ENCODE peak calls at places on chromosomes 1 and 21, in nine cellular contexts. M is right cardiac atrium; V is effector memory CD4-positive, alpha-beta T cell; G is heart left ventricle; O is RWPE1; A is mammary epithelial cell; W is foreskin keratinocyte; F is CD4-positive, alpha-beta T cell; C is brain microvascular endothelial cell. J is an unnamed sample.

GRCh38 chr1:218401896-218402770 is 57.0 kb downstream of the TGFB2 start:
- DNase-seq in M (no peak), V (no peak), G (no peak), O (no peak), A (no peak), W (no peak), F (no peak), C (no peak), J (peak; percentile 61)

GRCh38 chr1:1226566-1227362 is 5.0 kb downstream of the SDF4 start:
- DNase-seq in M (no peak), V (no peak), G (no peak), O (no peak), A (no peak), W (no peak), F (no peak), C (no peak), J (no peak)

GRCh38 chr1:234605983-234606730 is 3.8 kb downstream of the IRF2BP2 start:
- DNase-seq in M (peak; percentile 34), V (no peak), G (peak; percentile 64), O (no peak), A (peak; percentile 65), W (peak; percentile 54), F (peak; percentile 20), C (no peak), J (no peak)

GRCh38 chr1:186325239-186325638 is 49.8 kb downstream of the TPR start:
- DNase-seq in M (no peak), V (no peak), G (no peak), O (no peak), A (no peak), W (peak; percentile 6), F (no peak), C (peak; percentile 8), J (no peak)

GRCh38 chr1:195481293-195481692 is 1126.9 kb downstream of the KCNT2 start:
- DNase-seq in M (no peak), V (no peak), G (no peak), O (no peak), A (no peak), W (no peak), F (no peak), C (no peak), J (no peak)

GRCh38 chr1:43253876-43254275 is 15.9 kb upstream of the TMEM125 start:
- DNase-seq in M (no peak), V (no peak), G (no peak), O (no peak), A (no peak), W (no peak), F (no peak), C (no peak), J (no peak)

GRCh38 chr1:10730985-10731384 is 65.5 kb downstream of the CASZ1 start:
- DNase-seq in M (no peak), V (no peak), G (no peak), O (peak; percentile 24), A (peak; percentile 86), W (peak; percentile 92), F (no peak), C (peak; percentile 67), J (no peak)

GRCh38 chr1:27873671-27874384 is 1.5 kb downstream of the THEMIS2 start:
- DNase-seq in M (peak; percentile 38), V (no peak), G (no peak), O (no peak), A (no peak), W (no peak), F (no peak), C (no peak), J (no peak)

GRCh38 chr1:41638086-41639024 is 153.9 kb upstream of the EDN2 start:
- DNase-seq in M (no peak), V (no peak), G (no peak), O (no peak), A (no peak), W (no peak), F (no peak), C (no peak), J (no peak)

GRCh38 chr1:214901718-214902117 is 180.8 kb upstream of the KCNK2 start:
- DNase-seq in M (no peak), V (no peak), G (no peak), O (peak; percentile 74), A (peak; percentile 78), W (peak; percentile 87), F (no peak), C (peak; percentile 84), J (no peak)

GRCh38 chr1:246647113-246647512 is 77.1 kb upstream of the SCCPDH start:
- DNase-seq in M (peak; percentile 67), V (no peak), G (peak; percentile 81), O (no peak), A (no peak), W (no peak), F (no peak), C (peak; percentile 78), J (peak; percentile 6)

GRCh38 chr1:228082975-228083870 is 715 bp downstream of the ARF1 start:
- DNase-seq in M (peak; percentile 77), V (no peak), G (peak; percentile 87), O (no peak), A (no peak), W (no peak), F (peak; percentile 22), C (no peak), J (no peak)

GRCh38 chr1:24150228-24151174 is 7.6 kb upstream of the IL22RA1 start:
- DNase-seq in M (peak; percentile 88), V (peak; percentile 56), G (peak; percentile 92), O (peak; percentile 79), A (peak; percentile 88), W (peak; percentile 89), F (peak; percentile 88), C (peak; percentile 80), J (peak; percentile 20)

DNA sequence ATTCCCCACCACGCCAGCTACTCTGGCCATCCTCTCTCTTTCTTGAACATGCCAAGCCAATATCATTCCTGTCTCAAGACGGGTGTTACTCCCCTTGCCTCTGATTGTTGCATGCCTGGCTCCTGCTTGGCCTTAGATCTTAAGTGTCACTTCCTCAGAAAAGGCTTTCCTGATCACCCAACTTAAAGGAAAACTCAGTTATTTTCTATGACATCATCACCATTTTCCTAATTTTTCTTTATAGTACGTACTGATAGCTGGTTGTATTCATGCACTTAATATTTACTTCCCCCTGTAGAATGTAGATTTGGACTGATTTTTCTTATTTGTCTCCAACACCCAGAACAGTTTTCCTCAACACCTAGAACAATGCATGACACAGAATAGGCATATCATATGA is 123.8 kb upstream of the TSPAN2 start:
- DNase-seq in M (no peak), V (no peak), G (no peak), O (no peak), A (no peak), W (no peak), F (no peak), C (no peak), J (no peak)
- H3K27ac ChIP-seq in M (no peak overlapping the region), V (no peak overlapping the region), G (no peak overlapping the region), O (no peak overlapping the region), A (no peak overlapping the region), W (no peak overlapping the region), F (no peak overlapping the region), C (no peak overlapping the region), J (no peak overlapping the region)

GRCh38 chr1:158355773-158356172 is 2.1 kb downstream of the CD1E start:
- DNase-seq in M (no peak), V (no peak), G (no peak), O (no peak), A (no peak), W (no peak), F (no peak), C (no peak), J (no peak)

GRCh38 chr1:158357441-158357840 is 3.7 kb downstream of the CD1E start:
- DNase-seq in M (no peak), V (no peak), G (no peak), O (no peak), A (no peak), W (no peak), F (no peak), C (no peak), J (no peak)

GRCh38 chr1:158353333-158354038 is at the start of gene CD1E:
- DNase-seq in M (no peak), V (no peak), G (no peak), O (no peak), A (no peak), W (no peak), F (no peak), C (no peak), J (no peak)

DNA sequence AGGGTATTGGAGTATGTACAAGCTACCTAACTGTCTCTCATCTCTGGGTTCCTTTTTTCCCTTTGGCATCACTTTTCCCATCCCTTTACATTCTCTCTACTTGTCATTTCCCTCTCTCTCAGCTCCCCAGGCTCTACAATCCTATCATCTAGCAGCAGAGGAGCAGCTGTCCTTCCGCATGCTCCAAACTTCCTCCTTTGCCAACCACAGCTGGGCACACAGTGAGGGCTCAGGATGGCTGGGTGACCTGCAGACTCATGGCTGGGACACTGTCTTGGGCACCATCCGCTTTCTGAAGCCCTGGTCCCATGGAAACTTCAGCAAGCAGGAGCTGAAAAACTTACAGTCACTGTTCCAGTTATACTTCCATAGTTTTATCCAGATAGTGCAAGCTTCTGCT is 561 bp downstream of the CD1E start:
- DNase-seq in M (no peak), V (no peak), G (no peak), O (no peak), A (no peak), W (no peak), F (no peak), C (no peak), J (no peak)
- H3K27ac ChIP-seq in M (no peak overlapping the region), V (no peak overlapping the region), G (no peak overlapping the region), O (no peak overlapping the region), A (no peak overlapping the region), W (no peak overlapping the region), F (no peak overlapping the region), C (no peak overlapping the region), J (no peak overlapping the region)

DNA sequence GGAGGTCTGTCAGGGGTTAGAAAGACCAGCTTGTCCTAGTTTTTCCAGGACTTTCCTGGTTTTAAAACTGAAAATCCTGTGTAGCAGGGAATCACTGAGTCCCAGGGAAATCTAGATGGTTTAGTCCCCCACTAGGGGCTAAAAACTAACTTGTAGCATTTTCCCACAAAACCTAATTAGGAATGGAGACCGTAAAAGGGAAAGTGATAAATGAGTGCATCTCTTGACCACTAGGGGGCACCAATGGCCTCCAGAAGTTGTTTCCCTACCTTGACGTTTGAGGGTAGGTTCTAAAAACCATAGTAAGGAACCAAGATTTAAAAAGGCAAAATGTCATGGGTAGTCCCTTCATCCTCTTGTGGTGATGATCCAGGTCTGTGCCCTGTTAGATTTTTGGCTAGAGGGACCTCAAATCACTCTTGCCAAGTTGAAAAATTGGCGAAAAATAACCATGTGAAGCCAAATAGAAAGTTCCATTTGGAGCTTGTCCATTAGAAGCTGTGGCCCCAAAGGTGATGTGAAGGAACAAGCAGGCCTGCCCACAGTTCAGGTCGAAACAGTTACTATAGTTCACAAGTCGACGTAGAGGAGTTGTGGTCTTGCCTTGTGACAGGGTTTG is 24.5 kb downstream of the CLIC6 start:
- DNase-seq in M (no peak), V (no peak), G (no peak), O (peak; percentile 55), A (peak; percentile 39), W (peak; percentile 49), F (peak; percentile 20), C (peak; percentile 50), J (peak; percentile 47)
- H3K27ac ChIP-seq in M (no peak overlapping the region), V (no peak overlapping the region), G (no peak overlapping the region), O (no peak overlapping the region), A (no peak overlapping the region), W (no peak overlapping the region), F (no peak overlapping the region), C (no peak overlapping the region), J (no peak overlapping the region)

DNA sequence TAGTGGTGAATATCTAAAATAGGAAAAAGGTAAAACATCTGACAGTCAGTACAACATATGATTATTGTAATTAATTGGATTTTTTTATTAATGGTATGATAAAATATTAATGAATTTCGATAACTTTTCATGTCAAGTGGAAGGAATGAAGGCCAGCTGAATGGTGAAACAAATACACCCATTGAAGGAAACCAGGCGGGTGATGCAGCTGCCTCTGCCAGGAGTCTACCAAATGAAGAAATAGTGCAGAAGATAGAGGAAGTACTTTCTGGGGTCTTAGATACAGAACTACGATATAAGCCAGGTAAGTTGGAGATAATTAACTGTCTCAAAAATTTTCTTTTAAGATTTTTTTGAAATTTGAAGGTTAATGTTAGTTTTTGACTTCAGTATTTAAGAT is 3.2 kb downstream of the SON start:
- DNase-seq in M (no peak), V (no peak), G (no peak), O (no peak), A (no peak), W (no peak), F (no peak), C (no peak), J (no peak)
- H3K27ac ChIP-seq in M (no peak overlapping the region), V (no peak overlapping the region), G (no peak overlapping the region), O (no peak overlapping the region), A (peak overlapping the region; percentile 100), W (no peak overlapping the region), F (no peak overlapping the region), C (no peak overlapping the region), J (no peak overlapping the region)